ENCODE peak calls at places on chromosomes 1 and 21, in five cellular contexts. R is naive thymus-derived CD8-positive, alpha-beta T cell; W is GM10248; K is cardiac septum; L is stimulated activated CD4-positive, alpha-beta T cell treated with anti-CD3 and anti-CD28 coated beads, TNF-alpha, amount 100 ng/mL, for 48 hours. D is an unnamed sample.

GRCh38 chr1:42743302-42744029 is 3.4 kb upstream of the CLDN19 start:
- DNase-seq in R (no peak), W (no peak), K (peak), L (no peak), D (no peak)

GRCh38 chr1:168618351-168618750 is 41.9 kb downstream of the XCL1 start:
- DNase-seq in R (no peak), W (no peak), K (no peak), L (no peak), D (no peak)

GRCh38 chr1:45545019-45545493 is 5.6 kb upstream of the AKR1A1 start:
- DNase-seq in R (no peak), W (peak), K (no peak), L (no peak), D (no peak)

GRCh38 chr1:1839311-1839965 is 51.4 kb downstream of the GNB1 start:
- DNase-seq in R (no peak), W (no peak), K (no peak), L (no peak), D (no peak)

GRCh38 chr1:55081188-55081904 is 42.0 kb downstream of the PCSK9 start:
- DNase-seq in R (no peak), W (no peak), K (no peak), L (no peak), D (peak)

GRCh38 chr1:65751961-65752360 is 40.7 kb upstream of the PDE4B start:
- DNase-seq in R (no peak), W (no peak), K (no peak), L (no peak), D (no peak)

GRCh38 chr1:169914534-169914933 is 20.8 kb upstream of the SCYL3 start:
- DNase-seq in R (no peak), W (no peak), K (no peak), L (no peak), D (no peak)

GRCh38 chr21:34132905-34133304 is 59.5 kb downstream of the MRPS6 start:
- DNase-seq in R (no peak), W (no peak), K (no peak), L (no peak), D (no peak)

GRCh38 chr1:17167041-17167782 is 37.7 kb upstream of the PADI1 start:
- DNase-seq in R (no peak), W (no peak), K (no peak), L (no peak), D (no peak)

GRCh38 chr1:98897046-98897445 is 107.6 kb downstream of the PLPPR5 start:
- DNase-seq in R (no peak), W (no peak), K (no peak), L (no peak), D (no peak)

GRCh38 chr21:15301736-15302135 is 236.9 kb upstream of the NRIP1 start:
- DNase-seq in R (no peak), W (no peak), K (no peak), L (no peak), D (no peak)

GRCh38 chr1:31792541-31792940 is 23.3 kb downstream of the SPOCD1 start:
- DNase-seq in R (no peak), W (no peak), K (peak), L (no peak), D (no peak)

GRCh38 chr1:211378844-211379243 is 52.2 kb downstream of the TRAF5 start:
- DNase-seq in R (no peak), W (no peak), K (no peak), L (no peak), D (no peak)

GRCh38 chr1:43443197-43443946 is 10.4 kb downstream of the HYI start:
- DNase-seq in R (no peak), W (no peak), K (peak), L (no peak), D (no peak)